ENCODE peak calls at places on chromosomes 11 and 22, in nine cellular contexts. N is left ventricle myocardium inferior, I is ovary, D is uterus, U is heart left ventricle, C is OCI-LY7, S is mucosa of descending colon, P is transverse colon, H is kidney. A is an unnamed sample.

GRCh38 chr11:130431806-130432205 is 3.4 kb upstream of the ADAMTS8 start:
- DNase-seq in S (no peak), C (no peak), D (no peak), P (no peak), I (no peak), U (no peak), H (no peak), N (no peak), A (no peak)

GRCh38 chr11:111417766-111418435 is 38.8 kb upstream of the POU2AF1 start:
- DNase-seq in D (peak; percentile 73), C (peak; percentile 85), I (peak; percentile 82), U (peak; percentile 50), P (peak; percentile 68), S (no peak), H (no peak), N (peak; percentile 47), A (no peak)

GRCh38 chr22:37244922-37245722 is 1.1 kb upstream of the RAC2 start:
- DNase-seq in S (peak; percentile 67), I (no peak), H (peak; percentile 60), C (peak; percentile 91), U (no peak), D (no peak), N (no peak), P (peak; percentile 68), A (no peak)

GRCh38 chr11:71996946-71997345 is 1.8 kb upstream of the IL18BP start:
- DNase-seq in S (no peak), P (peak; percentile 30), N (peak; percentile 66), I (no peak), D (no peak), C (no peak), H (no peak), U (no peak), A (no peak)

GRCh38 chr11:12854829-12855228 is 154.3 kb upstream of the RASSF10 start:
- DNase-seq in S (no peak), H (no peak), P (peak; percentile 37), C (no peak), I (no peak), U (no peak), D (no peak), N (no peak), A (no peak)

GRCh38 chr22:18044548-18045271 is 20.3 kb upstream of the MICAL3 start:
- DNase-seq in I (peak; percentile 98), S (no peak), P (no peak), N (peak; percentile 80), H (peak; percentile 93), C (no peak), D (no peak), U (peak; percentile 72), A (no peak)

GRCh38 chr11:23012930-23013329 is 152.7 kb upstream of the CCDC179 start:
- DNase-seq in U (no peak), H (no peak), D (no peak), I (no peak), C (no peak), P (no peak), S (no peak), N (no peak), A (no peak)

GRCh38 chr22:25081409-25081824 is 118.2 kb upstream of the CRYBB3 start:
- DNase-seq in N (no peak), I (no peak), P (peak; percentile 41), S (no peak), D (no peak), U (no peak), H (no peak), C (peak; percentile 47), A (no peak)

GRCh38 chr11:119849872-119850271 is 120.9 kb upstream of the NECTIN1 start:
- DNase-seq in S (no peak), U (no peak), D (no peak), N (no peak), H (no peak), P (no peak), I (no peak), C (no peak), A (no peak)

GRCh38 chr22:44209343-44209742 is 28.6 kb downstream of the PARVG start:
- DNase-seq in N (no peak), S (no peak), U (no peak), P (no peak), C (no peak), I (no peak), H (no peak), D (no peak), A (no peak)

GRCh38 chr11:78295347-78295746 is 106.6 kb downstream of the USP35 start:
- DNase-seq in H (no peak), U (no peak), C (no peak), D (no peak), I (no peak), P (no peak), N (no peak), S (no peak), A (no peak)

GRCh38 chr11:123357990-123358827 is 71.9 kb upstream of the GRAMD1B start:
- DNase-seq in H (peak; percentile 76), N (peak; percentile 33), U (peak; percentile 21), P (peak; percentile 14), C (no peak), I (no peak), D (no peak), S (no peak), A (no peak)

GRCh38 chr11:77086521-77087472 is 15.8 kb upstream of the OMP start:
- DNase-seq in C (no peak), U (no peak), N (peak; percentile 11), I (peak; percentile 80), H (peak; percentile 55), P (peak; percentile 87), S (peak; percentile 90), D (no peak), A (peak; percentile 62)

GRCh38 chr11:108697872-108698473 is 33.1 kb downstream of the DDX10 start:
- DNase-seq in H (no peak), U (peak; percentile 45), S (no peak), C (peak; percentile 72), P (peak; percentile 29), D (peak; percentile 36), I (no peak), N (no peak), A (no peak)

GRCh38 chr11:19405966-19406365 is 165.2 kb upstream of the E2F8 start:
- DNase-seq in H (no peak), U (no peak), I (no peak), N (no peak), P (no peak), D (no peak), S (no peak), C (no peak), A (no peak)

GRCh38 chr11:78840623-78841022 is 266.0 kb upstream of the NARS2 start:
- DNase-seq in P (no peak), U (no peak), D (peak; percentile 55), H (no peak), N (no peak), C (no peak), I (no peak), S (no peak), A (no peak)

GRCh38 chr11:62444271-62444833 is 25.5 kb downstream of the SCGB1A1 start:
- DNase-seq in C (no peak), P (peak; percentile 65), S (peak; percentile 71), I (peak; percentile 83), H (peak; percentile 84), N (peak; percentile 62), D (peak; percentile 82), U (peak; percentile 57), A (peak; percentile 88)

GRCh38 chr11:76013526-76013925 is 192.8 kb downstream of the WNT11 start:
- DNase-seq in S (no peak), C (no peak), I (no peak), P (no peak), H (no peak), N (no peak), D (no peak), U (no peak), A (no peak)

GRCh38 chr11:47415949-47416472 is 7.6 kb downstream of the SLC39A13 start:
- DNase-seq in N (peak; percentile 86), U (peak; percentile 86), I (peak; percentile 91), H (peak; percentile 93), S (peak; percentile 78), D (peak; percentile 89), P (peak; percentile 78), C (no peak), A (peak; percentile 85)

GRCh38 chr11:134882141-134882540 is 470.1 kb upstream of the B3GAT1 start:
- DNase-seq in S (no peak), H (no peak), C (no peak), D (no peak), U (no peak), I (no peak), N (no peak), P (no peak), A (no peak)

GRCh38 chr11:63610604-63611394 is 3.4 kb downstream of the PLAAT3 start:
- DNase-seq in I (peak; percentile 52), C (no peak), P (no peak), H (no peak), U (peak; percentile 39), D (no peak), N (no peak), S (no peak), A (peak; percentile 28)
- TF ChIP-seq CTCF in I (peak; percentile 16), C (no peak), P (peak; percentile 28), H (no peak), U (no peak), D (no peak), N (no peak), S (no peak), A (no peak)

DNA sequence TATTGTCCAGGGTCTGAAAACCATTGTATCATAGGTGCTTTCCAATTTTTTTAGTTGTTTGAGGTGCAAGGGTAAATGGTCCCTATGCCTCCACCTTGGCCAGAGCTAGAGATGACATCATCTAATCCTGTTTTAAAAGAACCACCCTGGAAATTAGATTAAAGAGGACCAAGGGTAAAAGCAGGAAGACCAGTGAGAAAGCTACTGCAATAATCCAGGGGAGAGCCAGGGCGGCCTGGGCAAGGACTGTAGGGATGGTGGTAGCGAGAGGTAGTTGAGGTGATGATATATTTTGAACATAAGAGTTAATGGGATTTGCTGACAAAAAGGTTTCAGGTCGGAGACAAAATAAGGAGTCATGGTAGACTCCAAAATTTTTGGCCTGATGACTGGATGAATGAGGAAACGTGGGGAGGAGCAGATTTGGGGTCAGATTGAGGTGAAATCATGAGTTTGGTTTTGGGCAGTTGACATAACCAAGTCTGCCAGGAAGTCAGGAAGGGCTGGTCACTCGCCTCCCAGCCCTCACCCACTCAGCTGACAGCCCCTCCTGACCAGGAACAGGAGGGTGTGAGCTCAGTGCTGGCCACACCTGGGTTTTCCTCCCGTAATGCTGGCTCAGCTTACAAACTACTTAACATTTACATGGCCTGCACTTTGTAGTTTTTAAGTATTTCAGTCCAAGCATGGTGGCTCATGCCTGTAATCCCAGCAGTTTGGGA is 23.0 kb downstream of the SCN4B start:
- DNase-seq in P (no peak), D (no peak), I (no peak), U (no peak), S (no peak), C (no peak), N (no peak), H (peak; percentile 83), A (no peak)
- H3K4me1 ChIP-seq in P (no peaks in the 10 kb centered on the region), D (no peaks in the 10 kb centered on the region), I (no peaks in the 10 kb centered on the region), U (no peaks in the 10 kb centered on the region), S (no peaks in the 10 kb centered on the region), C (no peaks in the 10 kb centered on the region), N (peaks cover 8% of the 10 kb centered on the region), H (no peaks in the 10 kb centered on the region), A (peaks cover 4% of the 10 kb centered on the region)

GRCh38 chr11:121104223-121104831 is 3.3 kb downstream of the TECTA start:
- DNase-seq in P (no peak), S (no peak), U (peak; percentile 10), I (peak; percentile 44), C (no peak), D (peak; percentile 23), H (no peak), N (peak; percentile 45), A (no peak)
- TF ChIP-seq CTCF in P (no peak), S (no peak), U (no peak), I (no peak), C (peak; percentile 67), D (no peak), H (no peak), N (peak; percentile 22), A (no peak)

GRCh38 chr11:14417975-14418374 is 59.0 kb upstream of the RRAS2 start:
- DNase-seq in D (no peak), S (no peak), H (no peak), N (no peak), P (no peak), C (no peak), I (no peak), U (no peak), A (no peak)
- H3K4me1 ChIP-seq in D (peaks cover 9% of the 10 kb centered on the region), S (no peaks in the 10 kb centered on the region), H (peaks cover 4% of the 10 kb centered on the region), N (peaks cover 37% of the 10 kb centered on the region), P (peaks cover 6% of the 10 kb centered on the region), C (no peaks in the 10 kb centered on the region), I (peaks cover 8% of the 10 kb centered on the region), U (peaks cover 4% of the 10 kb centered on the region), A (peaks cover 17% of the 10 kb centered on the region)